ENCODE peak calls at places on chromosomes 6 and 20, in four cellular contexts. O is H1, J is sigmoid colon, N is upper lobe of left lung. C is an unnamed sample.

GRCh38 chr6:153625089-153625488 is 414.0 kb upstream of the OPRM1 start:
- DNase-seq in N (no peak), O (no peak), J (no peak), C (no peak)

GRCh38 chr6:108606130-108606797 is 45.5 kb downstream of the FOXO3 start:
- DNase-seq in N (no peak), O (no peak), J (no peak), C (no peak)

GRCh38 chr6:43183441-43183840 is 1.4 kb downstream of the CUL9 start:
- DNase-seq in O (no peak), N (no peak), J (no peak), C (no peak)

GRCh38 chr20:50704971-50705370 is 13.6 kb upstream of the RIPOR3 start:
- DNase-seq in N (no peak), O (no peak), J (no peak), C (no peak)

GRCh38 chr20:37075932-37076685 is 19.7 kb downstream of the RBL1 start:
- DNase-seq in J (no peak), O (no peak), N (no peak), C (no peak)

GRCh38 chr6:1335367-1336037 is 23.6 kb downstream of the FOXQ1 start:
- DNase-seq in J (no peak), N (no peak), O (no peak), C (no peak)

GRCh38 chr6:107128175-107128574 is 12.9 kb upstream of the BEND3 start:
- DNase-seq in O (no peak), N (no peak), J (no peak), C (no peak)

GRCh38 chr6:123635567-123635966 is 1.2 kb downstream of the TRDN start:
- DNase-seq in O (no peak), J (no peak), N (no peak), C (no peak)

GRCh38 chr6:149098700-149099276 is 218.7 kb upstream of the TAB2 start:
- DNase-seq in J (no peak), O (no peak), N (no peak), C (no peak)

GRCh38 chr20:22729180-22729579 is 144.8 kb upstream of the FOXA2 start:
- DNase-seq in O (no peak), N (no peak), J (no peak), C (no peak)

GRCh38 chr6:3804981-3805380 is 44.2 kb upstream of the FAM50B start:
- DNase-seq in J (no peak), N (no peak), O (no peak), C (no peak)

GRCh38 chr6:34457747-34458462 is 8.0 kb upstream of the PACSIN1 start:
- DNase-seq in N (peak; percentile 34), J (no peak), O (no peak), C (no peak)

GRCh38 chr20:47821481-47822100 is 36.3 kb upstream of the SULF2 start:
- DNase-seq in O (no peak), J (peak; percentile 52), N (no peak), C (no peak)

GRCh38 chr6:145067430-145067829 is 667.9 kb downstream of the EPM2A start:
- DNase-seq in J (no peak), O (no peak), N (no peak), C (no peak)

GRCh38 chr6:33827546-33828451 is 24.0 kb upstream of the MLN start:
- DNase-seq in N (no peak), J (no peak), O (no peak), C (no peak)

GRCh38 chr6:731924-732323 is 39.0 kb upstream of the EXOC2 start:
- DNase-seq in N (no peak), O (no peak), J (no peak), C (no peak)

GRCh38 chr20:32116079-32116521 is 6.6 kb downstream of the TM9SF4 start:
- DNase-seq in O (no peak), J (no peak), N (no peak), C (no peak)

GRCh38 chr20:63284981-63285524 is 7.9 kb upstream of the COL20A1 start:
- DNase-seq in J (no peak), O (no peak), N (peak; percentile 63), C (no peak)

GRCh38 chr6:114085206-114085605 is 114.3 kb upstream of the HDAC2 start:
- DNase-seq in O (no peak), N (no peak), J (no peak), C (no peak)

GRCh38 chr6:64330694-64331309 is 695.2 kb downstream of the PHF3 start:
- DNase-seq in J (peak; percentile 70), O (peak; percentile 90), N (no peak), C (no peak)

GRCh38 chr6:722608-723007 is 29.7 kb upstream of the EXOC2 start:
- DNase-seq in O (no peak), N (no peak), J (no peak), C (no peak)

GRCh38 chr6:110693296-110693695 is 122.0 kb downstream of the CDK19 start:
- DNase-seq in J (no peak), N (no peak), O (no peak), C (no peak)

GRCh38 chr6:113375950-113376846 is 480.9 kb upstream of the MARCKS start:
- DNase-seq in O (no peak), J (no peak), N (no peak), C (no peak)

GRCh38 chr6:157981395-157982296 is at the start of gene SYNJ2:
- DNase-seq in O (peak; percentile 82), J (peak; percentile 91), N (peak; percentile 95), C (no peak)

GRCh38 chr6:122154912-122155516 is 244.4 kb upstream of the HSF2 start:
- DNase-seq in O (no peak), J (peak; percentile 64), N (no peak), C (no peak)

GRCh38 chr6:1586861-1587450 is 22.8 kb upstream of the FOXC1 start:
- DNase-seq in N (no peak), J (no peak), O (peak; percentile 35), C (no peak)

GRCh38 chr6:111662794-111663231 is 57.1 kb upstream of the TRAF3IP2 start:
- DNase-seq in O (no peak), N (no peak), J (peak; percentile 78), C (no peak)

GRCh38 chr6:137165375-137166246 is 7.8 kb downstream of the IL22RA2 start:
- DNase-seq in N (no peak), J (no peak), O (no peak), C (no peak)

GRCh38 chr6:111921108-111921507 is 47.9 kb upstream of the FYN start:
- DNase-seq in O (no peak), J (no peak), N (no peak), C (no peak)

GRCh38 chr6:6164367-6164766 is 156.1 kb downstream of the F13A1 start:
- DNase-seq in J (no peak), O (no peak), N (no peak), C (no peak)

GRCh38 chr6:30793521-30794194 is 49.3 kb upstream of the IER3 start:
- DNase-seq in J (no peak), O (no peak), N (no peak), C (no peak)

GRCh38 chr6:36334832-36335459 is 1.7 kb downstream of the BNIP5 start:
- DNase-seq in O (no peak), J (no peak), N (no peak), C (no peak)

GRCh38 chr6:13668291-13668928 is 43.2 kb downstream of the RANBP9 start:
- DNase-seq in J (no peak), O (no peak), N (no peak), C (no peak)

GRCh38 chr6:1076531-1077453 is 235.1 kb upstream of the FOXQ1 start:
- DNase-seq in N (no peak), J (no peak), O (no peak), C (no peak)

GRCh38 chr20:58721951-58722371 is 29.4 kb downstream of the NPEPL1 start:
- DNase-seq in J (peak; percentile 69), N (no peak), O (no peak), C (peak; percentile 67)

GRCh38 chr6:127515794-127516675 is 3.1 kb downstream of the MTCL3 start:
- DNase-seq in J (peak; percentile 77), N (peak; percentile 94), O (peak; percentile 84), C (no peak)

GRCh38 chr6:170436209-170436809 is 116.8 kb downstream of the PSMB1 start:
- DNase-seq in O (no peak), N (no peak), J (peak; percentile 24), C (no peak)

GRCh38 chr20:59482581-59483187 is 121.7 kb upstream of the PHACTR3 start:
- DNase-seq in J (no peak), N (no peak), O (no peak), C (no peak)

GRCh38 chr6:106315765-106316375 is 9.7 kb downstream of the ATG5 start:
- DNase-seq in N (no peak), J (no peak), O (no peak), C (no peak)

GRCh38 chr6:45837541-45838200 is 178.0 kb downstream of the CLIC5 start:
- DNase-seq in J (no peak), N (no peak), O (no peak), C (no peak)

GRCh38 chr6:45843848-45844521 is 171.7 kb downstream of the CLIC5 start:
- DNase-seq in N (no peak), J (no peak), O (no peak), C (no peak)

GRCh38 chr6:45838486-45838885 is 177.2 kb downstream of the CLIC5 start:
- DNase-seq in N (no peak), J (no peak), O (no peak), C (no peak)

GRCh38 chr6:45838996-45839395 is 176.7 kb downstream of the CLIC5 start:
- DNase-seq in O (no peak), N (no peak), J (no peak), C (no peak)

GRCh38 chr6:45841062-45841461 is 174.6 kb downstream of the CLIC5 start:
- DNase-seq in O (no peak), J (no peak), N (no peak), C (peak; percentile 42)
- TF ChIP-seq POLR2A in O (no peak), J (no peak), N (no peak), C (no peak)

GRCh38 chr20:11436113-11436890 is 481.4 kb upstream of the BTBD3 start:
- DNase-seq in J (no peak), O (no peak), N (no peak), C (no peak)
- H3K4me3 ChIP-seq in J (no peak overlapping the region), O (no peak overlapping the region), N (no peak overlapping the region), C (no peak overlapping the region)

GRCh38 chr6:160086754-160087153 is 34.9 kb upstream of the SLC22A1 start:
- DNase-seq in O (no peak), J (no peak), N (peak; percentile 44), C (no peak)
- H3K36me3 ChIP-seq in O (peaks cover 70% of the 10 kb centered on the region), J (peaks cover 42% of the 10 kb centered on the region), N (peaks cover 100% of the 10 kb centered on the region), C (peaks cover 78% of the 10 kb centered on the region)

GRCh38 chr6:41932378-41932777 is 9.2 kb downstream of the CCND3 start:
- DNase-seq in J (no peak), N (no peak), O (no peak), C (no peak)
- TF ChIP-seq POLR2A in J (no peak), N (no peak), O (peak; percentile 37), C (no peak)

DNA sequence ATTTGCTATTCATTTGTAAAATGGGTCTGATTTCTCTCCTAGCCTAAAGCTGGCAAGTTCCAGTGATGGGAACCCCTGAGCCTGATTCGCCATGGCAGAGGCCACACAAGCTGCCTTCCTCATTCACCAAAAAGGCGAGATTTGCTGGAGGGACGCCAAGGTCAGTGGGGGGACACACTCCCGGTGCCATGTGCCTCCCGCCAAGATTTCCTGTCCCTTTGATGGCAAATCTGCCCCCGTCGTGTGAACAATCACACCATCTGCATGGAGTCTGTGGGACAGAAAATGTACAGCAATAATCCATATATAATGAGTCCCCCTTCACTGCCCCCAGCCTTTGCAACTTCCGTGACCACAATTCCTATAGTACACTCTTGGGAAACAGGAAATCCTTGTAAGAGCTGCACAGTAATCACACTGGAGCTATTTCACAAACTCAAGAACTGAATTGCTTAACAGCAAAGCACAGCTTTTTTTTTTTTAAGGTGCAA is 15.7 kb upstream of the IGF2R start:
- DNase-seq in J (peak; percentile 71), N (no peak), O (no peak), C (no peak)
- H3K4me3 ChIP-seq in J (no peak overlapping the region), N (peak overlapping the region; percentile 17), O (no peak overlapping the region), C (no peak overlapping the region)

GRCh38 chr20:57396638-57397003 is 5.4 kb downstream of the RBM38 start:
- DNase-seq in N (no peak), O (no peak), J (no peak), C (no peak)
- H3K36me3 ChIP-seq in N (peaks cover 40% of the 10 kb centered on the region), O (peaks cover 44% of the 10 kb centered on the region), J (peaks cover under 1% of the 10 kb centered on the region), C (no peaks in the 10 kb centered on the region)

C was measured in vagina.